ENCODE peak calls at places on chromosomes 2 and 18, in five cellular contexts. Y, Q, D, R and H are unnamed samples.

GRCh38 chr2:289362-290089 is 1.6 kb upstream of the ALKAL2 start:
- DNase-seq in Y (no peak), Q (no peak), D (peak; percentile 9), R (peak; percentile 37), H (no peak)

GRCh38 chr2:75698928-75699327 is 11.8 kb downstream of the GCFC2 start:
- DNase-seq in Y (peak; percentile 23), Q (no peak), D (no peak), R (no peak), H (peak; percentile 11)

GRCh38 chr2:239738159-239738558 is 287.0 kb downstream of the NDUFA10 start:
- DNase-seq in Y (no peak), Q (no peak), D (no peak), R (no peak), H (no peak)

GRCh38 chr18:59509477-59510173 is 150.6 kb upstream of the LMAN1 start:
- DNase-seq in Y (no peak), Q (no peak), D (no peak), R (no peak), H (no peak)

GRCh38 chr2:73982140-73982617 is 2.5 kb upstream of the TET3 start:
- DNase-seq in Y (no peak), Q (no peak), D (no peak), R (no peak), H (no peak)

GRCh38 chr2:75790121-75790520 is 79.4 kb upstream of the GCFC2 start:
- DNase-seq in Y (no peak), Q (no peak), D (no peak), R (no peak), H (no peak)

GRCh38 chr2:55616509-55617159 is 788 bp downstream of the PPP4R3B start:
- DNase-seq in Y (peak; percentile 52), Q (no peak), D (peak; percentile 41), R (no peak), H (peak; percentile 83)

GRCh38 chr2:240237609-240238151 is 97.2 kb upstream of the OTOS start:
- DNase-seq in Y (peak; percentile 59), Q (peak; percentile 17), D (no peak), R (no peak), H (peak; percentile 8)

GRCh38 chr2:151996243-151997003 is 102.4 kb downstream of the CACNB4 start:
- DNase-seq in Y (no peak), Q (no peak), D (no peak), R (no peak), H (no peak)

GRCh38 chr18:22800551-22800951 is 132.6 kb upstream of the RBBP8 start:
- DNase-seq in Y (no peak), Q (no peak), D (no peak), R (no peak), H (no peak)

GRCh38 chr2:67290451-67290991 is 106.6 kb upstream of the ETAA1 start:
- DNase-seq in Y (peak; percentile 87), Q (no peak), D (no peak), R (no peak), H (peak; percentile 88)

GRCh38 chr18:54197747-54198411 is 26.6 kb downstream of the MBD2 start:
- DNase-seq in Y (no peak), Q (no peak), D (no peak), R (no peak), H (no peak)

GRCh38 chr2:120403676-120404075 is 57.7 kb downstream of the INHBB start:
- DNase-seq in Y (no peak), Q (peak; percentile 40), D (no peak), R (no peak), H (peak; percentile 31)

GRCh38 chr2:99974275-99974674 is 168.1 kb downstream of the AFF3 start:
- DNase-seq in Y (peak; percentile 77), Q (no peak), D (no peak), R (no peak), H (peak; percentile 94)

GRCh38 chr2:237693281-237694039 is 66.1 kb downstream of the LRRFIP1 start:
- DNase-seq in Y (peak; percentile 81), Q (peak; percentile 74), D (peak; percentile 72), R (no peak), H (peak; percentile 78)

GRCh38 chr2:150484006-150484405 is 3.5 kb downstream of the RND3 start:
- DNase-seq in Y (no peak), Q (no peak), D (no peak), R (no peak), H (peak; percentile 49)

GRCh38 chr2:227214622-227215041 is 50.2 kb downstream of the COL4A3 start:
- DNase-seq in Y (no peak), Q (no peak), D (no peak), R (no peak), H (peak; percentile 35)

GRCh38 chr2:127614246-127614645 is 31.7 kb upstream of the GPR17 start:
- DNase-seq in Y (no peak), Q (no peak), D (no peak), R (no peak), H (no peak)